ENCODE peak calls at places on chromosomes 12 and 14, in five cellular contexts. Y, B, A, V and S are unnamed samples.

GRCh38 chr12:52506858-52507715 is 13.1 kb downstream of the KRT5 start:
- DNase-seq in V (no peak), B (peak), A (peak), Y (peak), S (peak)

GRCh38 chr12:3236345-3237153 is 159.4 kb downstream of the TSPAN9 start:
- DNase-seq in V (no peak), Y (peak), B (peak), A (peak), S (peak)

GRCh38 chr12:5259523-5259922 is 172.4 kb upstream of the NTF3 start:
- DNase-seq in Y (no peak), A (peak), B (no peak), V (no peak), S (peak)

GRCh38 chr14:87013583-87013982 is 979.4 kb downstream of the GALC start:
- DNase-seq in V (no peak), A (peak), Y (no peak), B (peak), S (peak)

GRCh38 chr14:71231521-71232393 is 324.5 kb downstream of the PCNX1 start:
- DNase-seq in V (peak), Y (no peak), A (peak), B (no peak), S (no peak)

GRCh38 chr14:34368115-34368970 is 93.7 kb downstream of the SPTSSA start:
- DNase-seq in V (no peak), A (no peak), Y (no peak), B (peak), S (peak)

GRCh38 chr12:100381379-100381778 is 24.5 kb downstream of the SLC17A8 start:
- DNase-seq in Y (no peak), V (no peak), B (no peak), A (no peak), S (no peak)

GRCh38 chr12:64054156-64054555 is 167.9 kb downstream of the KICS2 start:
- DNase-seq in B (no peak), A (no peak), V (no peak), Y (no peak), S (no peak)